ENCODE peak calls at places on chromosomes 16 and 17, in seven cellular contexts. Y, D, P, K, X, J and C are unnamed samples.

GRCh38 chr17:3559270-3559645 is 1.6 kb upstream of the TRPV3 start:
- DNase-seq in Y (no peak), D (no peak), X (no peak), K (no peak), P (no peak), J (no peak), C (no peak)

GRCh38 chr17:28085766-28086165 is 43.3 kb downstream of the NLK start:
- DNase-seq in K (no peak), P (no peak), X (no peak), D (no peak), J (no peak), Y (no peak), C (no peak)

GRCh38 chr17:67194134-67194533 is 50.9 kb downstream of the HELZ start:
- DNase-seq in Y (no peak), D (no peak), J (no peak), K (peak; percentile 37), X (no peak), P (no peak), C (peak; percentile 56)

GRCh38 chr17:65202833-65203571 is 65.8 kb downstream of the RGS9 start:
- DNase-seq in D (no peak), K (no peak), X (no peak), J (no peak), Y (no peak), P (no peak), C (no peak)

GRCh38 chr17:59837362-59838195 is 55.2 kb downstream of the TUBD1 start:
- DNase-seq in K (peak; percentile 99), D (peak; percentile 82), Y (peak; percentile 81), J (peak; percentile 100), P (no peak), X (peak; percentile 100), C (peak; percentile 99)

GRCh38 chr17:15285466-15285865 is 20.3 kb upstream of the PMP22 start:
- DNase-seq in J (no peak), K (no peak), X (no peak), P (no peak), Y (no peak), D (no peak), C (no peak)

GRCh38 chr16:627458-628239 is 3.1 kb upstream of the WFIKKN1 start:
- DNase-seq in J (peak; percentile 56), D (no peak), K (no peak), X (no peak), P (no peak), Y (no peak), C (no peak)

GRCh38 chr16:79191933-79192332 is 408.6 kb downstream of the MAF start:
- DNase-seq in D (no peak), X (no peak), P (no peak), J (no peak), Y (no peak), K (no peak), C (no peak)

GRCh38 chr16:57694556-57695377 is at the start of gene DRC7:
- DNase-seq in K (no peak), J (peak; percentile 30), X (no peak), D (peak; percentile 90), Y (no peak), P (peak; percentile 90), C (peak; percentile 34)

GRCh38 chr17:17793378-17794214 is 43.2 kb downstream of the SREBF1 start:
- DNase-seq in P (no peak), X (no peak), Y (no peak), D (no peak), J (no peak), K (no peak), C (no peak)

GRCh38 chr17:45757431-45758218 is 26.5 kb upstream of the CRHR1 start:
- DNase-seq in K (no peak), D (no peak), Y (no peak), P (no peak), J (no peak), X (no peak), C (no peak)

GRCh38 chr16:13633381-13633861 is 286.5 kb upstream of the ERCC4 start:
- DNase-seq in J (no peak), D (no peak), K (no peak), P (no peak), X (no peak), Y (no peak), C (no peak)

GRCh38 chr16:31713945-31714898 is 159.4 kb upstream of the ZNF267 start:
- DNase-seq in Y (no peak), J (no peak), X (no peak), D (peak; percentile 67), P (peak; percentile 60), K (no peak), C (no peak)

GRCh38 chr16:19599968-19600716 is 44.6 kb downstream of the VPS35L start:
- DNase-seq in P (no peak), K (no peak), X (no peak), Y (no peak), J (no peak), D (no peak), C (no peak)

GRCh38 chr16:53893731-53894435 is 189.9 kb downstream of the FTO start:
- DNase-seq in Y (no peak), X (peak; percentile 21), P (no peak), J (peak; percentile 90), K (peak; percentile 62), D (no peak), C (peak; percentile 60)

GRCh38 chr17:36188891-36189306 is 7.7 kb downstream of the CCL3L1 start:
- DNase-seq in J (no peak), K (no peak), X (no peak), D (no peak), Y (no peak), P (no peak), C (no peak)

GRCh38 chr17:51259574-51260236 is at the start of gene MBTD1:
- DNase-seq in X (peak; percentile 86), Y (peak; percentile 96), P (peak; percentile 100), J (peak; percentile 95), D (peak; percentile 97), K (peak; percentile 95), C (peak; percentile 93)

GRCh38 chr16:53465606-53466290 is 31.5 kb downstream of the RBL2 start:
- DNase-seq in Y (no peak), D (no peak), K (peak; percentile 51), X (peak; percentile 32), P (no peak), J (peak; percentile 76), C (peak; percentile 76)

GRCh38 chr17:75319818-75320691 is 30.8 kb upstream of the SLC25A19 start:
- DNase-seq in K (peak; percentile 16), X (peak; percentile 31), D (no peak), J (peak; percentile 72), Y (no peak), P (no peak), C (peak; percentile 17)

GRCh38 chr17:81391268-81391963 is 3.8 kb upstream of the BAHCC1 start:
- DNase-seq in D (no peak), Y (no peak), J (no peak), P (no peak), X (no peak), K (no peak), C (no peak)

GRCh38 chr17:39606434-39607056 is 1.2 kb downstream of the NEUROD2 start:
- DNase-seq in P (no peak), K (no peak), J (no peak), Y (no peak), D (peak; percentile 61), X (no peak), C (no peak)
- H3K4me3 ChIP-seq in P (no peak overlapping the region), K (no peak overlapping the region), J (no peak overlapping the region), Y (no peak overlapping the region), D (peak overlapping the region; percentile 41), X (no peak overlapping the region), C (no peak overlapping the region)

GRCh38 chr16:85759631-85760419 is 8.9 kb upstream of the C16orf74 start:
- DNase-seq in P (no peak), D (no peak), Y (no peak), X (no peak), K (no peak), J (no peak), C (no peak)
- TF ChIP-seq CTCF in P (peak; percentile 49), D (peak; percentile 45), Y (no peak), X (peak; percentile 44), K (peak; percentile 38), J (peak; percentile 30), C (peak; percentile 59)

GRCh38 chr17:77372444-77373297 is 231.9 kb downstream of the SEC14L1 start:
- DNase-seq in J (peak; percentile 81), D (peak; percentile 95), X (no peak), Y (peak; percentile 94), K (peak; percentile 69), P (peak; percentile 98), C (no peak)
- H3K4me3 ChIP-seq in J (peak overlapping the region; percentile 80), D (peak overlapping the region; percentile 97), X (peak overlapping the region; percentile 74), Y (peak overlapping the region; percentile 93), K (peak overlapping the region; percentile 91), P (peak overlapping the region; percentile 95), C (peak overlapping the region; percentile 75)

GRCh38 chr16:88821168-88821850 is 9.6 kb upstream of the APRT start:
- DNase-seq in D (no peak), Y (no peak), X (no peak), P (no peak), J (no peak), K (no peak), C (no peak)
- TF ChIP-seq CTCF in D (no peak), Y (no peak), X (no peak), P (peak; percentile 12), J (no peak), K (peak; percentile 4), C (peak; percentile 8)

GRCh38 chr16:27315333-27316037 is 1.7 kb downstream of the IL4R start:
- DNase-seq in D (peak; percentile 43), K (no peak), Y (peak; percentile 78), P (no peak), X (peak; percentile 39), J (peak; percentile 75), C (peak; percentile 57)

GRCh38 chr16:27316038-27316680 is 2.4 kb downstream of the IL4R start:
- DNase-seq in Y (no peak), P (no peak), J (no peak), D (no peak), K (no peak), X (no peak), C (no peak)

GRCh38 chr16:27317738-27318398 is 4.1 kb downstream of the IL4R start:
- DNase-seq in K (no peak), P (no peak), X (no peak), J (no peak), D (no peak), Y (no peak), C (no peak)

GRCh38 chr16:27318399-27319256 is 4.9 kb downstream of the IL4R start:
- DNase-seq in X (no peak), P (no peak), J (no peak), D (no peak), K (no peak), Y (peak; percentile 79), C (peak; percentile 56)

GRCh38 chr16:27317320-27317719 is 3.5 kb downstream of the IL4R start:
- DNase-seq in Y (no peak), J (no peak), P (no peak), K (no peak), D (no peak), X (no peak), C (no peak)
- H3K4me3 ChIP-seq in Y (no peak overlapping the region), J (no peak overlapping the region), P (no peak overlapping the region), K (no peak overlapping the region), D (no peak overlapping the region), X (no peak overlapping the region), C (no peak overlapping the region)